ENCODE peak calls at places on chromosomes 1 and 21, in six cellular contexts. A is H9, L is HFF-Myc, X is foreskin fibroblast, R is heart right ventricle, J is epithelial cell of esophagus. P is an unnamed sample.

GRCh38 chr1:23215291-23215690 is 2.0 kb downstream of the HTR1D start:
- DNase-seq in L (no peak), A (no peak), J (no peak), R (no peak), X (no peak), P (no peak)

GRCh38 chr1:174221681-174222080 is 62.4 kb downstream of the RABGAP1L start:
- DNase-seq in L (no peak), R (no peak), J (no peak), A (no peak), X (no peak), P (no peak)

GRCh38 chr1:112791723-112792104 is 76.6 kb upstream of the PPM1J start:
- DNase-seq in A (no peak), J (no peak), X (no peak), L (no peak), R (no peak), P (no peak)

GRCh38 chr1:11504599-11504998 is 25.6 kb downstream of the DISP3 start:
- DNase-seq in A (no peak), X (no peak), L (no peak), R (no peak), J (no peak), P (no peak)

GRCh38 chr1:37477198-37477931 is 3.0 kb downstream of the ZC3H12A start:
- DNase-seq in L (no peak), R (no peak), A (peak), X (no peak), J (peak), P (peak)

GRCh38 chr1:236663934-236664333 is 22.4 kb upstream of the ACTN2 start:
- DNase-seq in X (no peak), A (no peak), R (no peak), L (no peak), J (no peak), P (no peak)

GRCh38 chr1:245046764-245047163 is 108.0 kb upstream of the KIF26B start:
- DNase-seq in X (no peak), L (no peak), R (no peak), J (no peak), A (peak), P (peak)

GRCh38 chr1:167473761-167474160 is 44.6 kb downstream of the CD247 start:
- DNase-seq in A (no peak), X (no peak), J (no peak), R (no peak), L (no peak), P (no peak)

GRCh38 chr1:205442051-205442721 is 13.7 kb downstream of the BLACAT1 start:
- DNase-seq in L (no peak), R (no peak), A (no peak), J (no peak), X (no peak), P (no peak)

GRCh38 chr1:50358962-50359361 is 64.3 kb downstream of the DMRTA2 start:
- DNase-seq in L (no peak), A (no peak), R (no peak), J (no peak), X (no peak), P (peak)

GRCh38 chr21:45489480-45489982 is 52.7 kb downstream of the SLC19A1 start:
- DNase-seq in X (no peak), A (no peak), R (no peak), J (no peak), L (no peak), P (no peak)

GRCh38 chr1:80536464-80536863 is 1264.3 kb upstream of the ADGRL2 start:
- DNase-seq in J (no peak), X (no peak), R (no peak), A (no peak), L (no peak), P (no peak)

GRCh38 chr1:8343044-8343443 is 25.1 kb downstream of the SLC45A1 start:
- DNase-seq in R (no peak), X (no peak), L (no peak), A (peak), J (no peak), P (no peak)

GRCh38 chr21:28426545-28426944 is 566.1 kb downstream of the LTN1 start:
- DNase-seq in A (no peak), J (no peak), R (no peak), X (no peak), L (peak), P (no peak)

GRCh38 chr1:245079021-245079609 is 75.7 kb upstream of the KIF26B start:
- DNase-seq in A (no peak), X (peak), R (no peak), L (no peak), J (peak), P (no peak)

GRCh38 chr21:42317341-42317741 is 2.1 kb upstream of the TFF3 start:
- DNase-seq in A (no peak), J (no peak), X (no peak), L (no peak), R (no peak), P (no peak)

GRCh38 chr1:25500694-25501093 is 42.7 kb upstream of the LDLRAP1 start:
- DNase-seq in J (no peak), X (no peak), A (no peak), L (no peak), R (peak), P (no peak)

GRCh38 chr1:165439287-165439686 is 5.6 kb downstream of the RXRG start:
- DNase-seq in R (no peak), X (no peak), L (no peak), A (peak), J (no peak), P (peak)

GRCh38 chr1:21857142-21857839 is 45.2 kb downstream of the LDLRAD2 start:
- DNase-seq in A (no peak), R (no peak), L (no peak), J (no peak), X (peak), P (no peak)

DNA sequence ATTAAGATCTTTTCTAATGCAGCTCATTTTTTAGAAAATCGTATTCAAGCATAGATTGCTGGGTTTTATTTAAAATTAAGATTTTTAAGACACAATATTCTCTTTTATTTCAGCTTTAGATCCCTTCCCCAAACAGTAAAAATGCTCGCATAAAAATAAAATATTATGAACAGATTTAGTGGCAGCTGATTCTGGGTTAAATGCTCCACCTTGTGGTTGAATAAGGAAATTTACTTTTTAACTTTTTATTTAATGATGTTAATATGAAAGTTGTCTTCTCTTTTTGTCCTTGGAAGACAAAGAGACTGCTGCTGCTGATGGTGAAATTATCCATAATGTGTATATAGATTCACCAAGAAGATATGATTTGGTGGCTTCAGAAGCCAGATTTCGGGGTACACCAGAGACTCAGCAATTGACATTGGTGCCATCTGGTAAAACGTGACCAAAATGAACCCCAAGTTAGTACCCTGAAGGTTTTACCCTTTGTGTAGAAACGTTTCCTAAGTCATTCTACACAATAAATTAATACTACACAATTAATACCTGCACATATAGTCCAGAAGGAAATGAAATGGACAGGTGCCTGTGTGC is 128.0 kb downstream of the ADAMTS1 start:
- DNase-seq in A (no peak), X (peak), J (peak), L (no peak), R (no peak), P (no peak)
- TF ChIP-seq CTCF in A (peak), X (peak), J (peak), L (peak), R (peak), P (peak)

DNA sequence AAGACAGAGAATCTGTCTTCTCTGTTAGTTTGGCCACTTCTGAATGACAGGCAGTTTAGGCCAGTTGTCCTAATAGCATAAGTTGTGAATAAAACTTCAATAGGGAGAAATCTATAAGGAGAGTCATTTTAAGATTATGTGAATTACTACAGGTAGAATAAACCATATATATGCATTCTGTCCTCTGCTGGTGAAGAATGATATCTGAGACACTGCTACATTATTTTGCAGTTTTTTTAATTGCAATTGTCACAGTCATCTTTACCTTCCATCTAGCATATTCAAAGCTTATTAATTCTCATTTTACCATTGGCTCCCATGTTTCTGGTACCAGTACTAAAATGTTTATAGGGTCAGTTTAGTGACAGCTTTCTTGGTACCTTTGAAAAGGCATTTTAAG is 519.6 kb upstream of the DEPDC1 start:
- DNase-seq in X (no peak), J (no peak), R (no peak), L (no peak), A (no peak), P (no peak)
- TF ChIP-seq CTCF in X (no peak), J (peak), R (no peak), L (no peak), A (peak), P (no peak)

GRCh38 chr1:2538872-2539271 is 8.8 kb upstream of the HES5 start:
- DNase-seq in J (no peak), L (no peak), R (no peak), X (no peak), A (no peak), P (no peak)

GRCh38 chr1:2537785-2538115 is 7.7 kb upstream of the HES5 start:
- DNase-seq in L (no peak), A (no peak), X (no peak), J (no peak), R (no peak), P (no peak)

GRCh38 chr1:2540816-2541492 is 10.9 kb upstream of the HES5 start:
- DNase-seq in J (no peak), A (no peak), L (no peak), X (no peak), R (no peak), P (peak)

GRCh38 chr1:2538376-2538775 is 8.3 kb upstream of the HES5 start:
- DNase-seq in A (no peak), X (no peak), R (no peak), J (no peak), L (no peak), P (no peak)

GRCh38 chr1:2539312-2539907 is 9.3 kb upstream of the HES5 start:
- DNase-seq in X (no peak), L (no peak), A (peak), R (no peak), J (no peak), P (peak)
- TF ChIP-seq CTCF in X (peak), L (peak), A (peak), R (peak), J (peak), P (peak)

GRCh38 chr1:64973061-64973647 is 6.8 kb upstream of the JAK1 start:
- DNase-seq in L (no peak), A (no peak), X (no peak), R (no peak), J (no peak), P (no peak)
- TF ChIP-seq CTCF in L (no peak), A (no peak), X (no peak), R (no peak), J (no peak), P (no peak)

GRCh38 chr1:202159534-202160371 is 649 bp downstream of the PTPN7 start:
- DNase-seq in A (peak), J (no peak), R (no peak), L (no peak), X (no peak), P (no peak)

GRCh38 chr1:202161151-202162048 is 998 bp upstream of the PTPN7 start:
- DNase-seq in L (no peak), A (peak), R (no peak), J (no peak), X (no peak), P (no peak)

GRCh38 chr1:202158810-202159533 is 1.4 kb downstream of the PTPN7 start:
- DNase-seq in A (no peak), L (no peak), J (no peak), R (no peak), X (no peak), P (no peak)

GRCh38 chr1:202162049-202162417 is 1.6 kb upstream of the PTPN7 start:
- DNase-seq in L (no peak), A (no peak), J (no peak), R (no peak), X (no peak), P (no peak)

DNA sequence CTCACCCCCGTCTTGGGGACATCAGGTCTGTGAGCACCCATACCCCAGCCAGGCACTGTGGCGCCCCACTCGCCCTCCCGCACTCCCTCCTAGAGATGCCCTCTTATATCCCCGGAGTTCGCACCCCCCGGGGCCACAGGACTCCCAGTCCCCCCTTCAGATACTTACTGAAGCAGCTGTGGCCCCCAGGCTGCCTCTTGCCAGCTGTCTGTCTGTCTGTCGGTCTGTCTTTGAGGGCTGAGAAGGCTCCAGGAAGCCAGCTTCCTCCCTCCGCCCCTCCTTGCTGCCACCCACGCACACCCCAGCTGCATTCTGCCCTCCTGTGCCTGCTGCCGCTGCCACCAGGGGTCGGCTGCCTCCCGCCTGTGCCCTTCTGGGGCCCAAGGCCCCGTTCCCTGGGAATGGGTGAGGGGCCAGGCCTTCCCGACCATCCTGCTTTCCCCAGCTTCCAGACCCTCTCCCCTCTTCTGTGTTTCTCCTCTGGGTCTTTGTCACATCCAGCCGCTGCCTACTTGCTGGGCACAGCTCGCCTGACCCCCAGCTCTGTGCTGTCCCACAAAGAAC is at the start of gene PTPN7:
- DNase-seq in R (no peak), X (no peak), A (peak), J (peak), L (no peak), P (no peak)
- TF ChIP-seq CTCF in R (peak), X (no peak), A (peak), J (no peak), L (no peak), P (no peak)